ENCODE peak calls at places on chromosomes 2 and 18, in ten cellular contexts. H is fibroblast of the aortic adventitia, W is HT1080, B is GM12891, P is fibroblast of lung, G is dorsolateral prefrontal cortex, I is foreskin fibroblast, U is nucleus accumbens, E is midbrain, R is NCI-H510A treated with DMSO at 0.1 percent for 48 hours. V is an unnamed sample.
A peak's percentile ranks its signal among the peaks of the same experiment; 100 is the strongest.

GRCh38 chr2:143383016-143383415 is 253.8 kb downstream of the ARHGAP15 start:
- DNase-seq in H (no peak), W (no peak), B (no peak), P (no peak), G (no peak), I (no peak), U (no peak), E (no peak), R (no peak), V (no peak)

GRCh38 chr2:160741271-160741670 is 247.7 kb upstream of the RBMS1 start:
- DNase-seq in H (no peak), W (no peak), B (no peak), P (no peak), G (no peak), I (peak; percentile 56), U (no peak), E (no peak), R (no peak), V (no peak)

GRCh38 chr18:46449033-46449432 is 208.0 kb downstream of the LOXHD1 start:
- DNase-seq in H (no peak), W (no peak), B (no peak), P (peak; percentile 17), G (no peak), I (peak; percentile 3), U (no peak), E (no peak), R (no peak), V (no peak)

GRCh38 chr2:109623297-109623696 is 9.1 kb downstream of the SOWAHC start:
- DNase-seq in H (no peak), W (no peak), B (no peak), P (no peak), G (no peak), I (no peak), U (no peak), E (no peak), R (no peak), V (no peak)

GRCh38 chr2:81260320-81260719 is 955.8 kb upstream of the LRRTM1 start:
- DNase-seq in H (no peak), W (peak; percentile 2), B (no peak), P (peak; percentile 1), G (no peak), I (no peak), U (no peak), E (no peak), R (no peak), V (no peak)

GRCh38 chr18:49020621-49021021 is 69.9 kb upstream of the SMAD7 start:
- DNase-seq in H (no peak), W (no peak), B (no peak), P (peak; percentile 32), G (no peak), I (no peak), U (no peak), E (no peak), R (no peak), V (no peak)

GRCh38 chr2:784753-785152 is 107.5 kb upstream of the TMEM18 start:
- DNase-seq in H (no peak), W (no peak), B (no peak), P (no peak), G (no peak), I (no peak), U (no peak), E (no peak), R (no peak), V (no peak)

GRCh38 chr2:118431997-118432396 is 343.7 kb downstream of the INSIG2 start:
- DNase-seq in H (peak; percentile 32), W (no peak), B (no peak), P (no peak), G (no peak), I (peak; percentile 70), U (no peak), E (no peak), R (no peak), V (no peak)

GRCh38 chr18:65924878-65925277 is 174.1 kb downstream of the CDH7 start:
- DNase-seq in H (no peak), W (no peak), B (no peak), P (no peak), G (no peak), I (no peak), U (no peak), E (no peak), R (peak; percentile 59), V (no peak)

GRCh38 chr2:88811681-88812080 is 120.2 kb downstream of the RPIA start:
- DNase-seq in H (no peak), W (no peak), B (no peak), P (no peak), G (no peak), I (no peak), U (no peak), E (no peak), R (no peak), V (no peak)

GRCh38 chr2:220787251-220787650 is 784.9 kb downstream of the EPHA4 start:
- DNase-seq in H (no peak), W (no peak), B (no peak), P (peak; percentile 61), G (no peak), I (peak; percentile 41), U (no peak), E (no peak), R (no peak), V (no peak)

GRCh38 chr18:59180150-59180845 is 39.7 kb upstream of the GRP start:
- DNase-seq in H (peak; percentile 83), W (peak; percentile 46), B (no peak), P (peak; percentile 61), G (no peak), I (peak; percentile 86), U (no peak), E (no peak), R (no peak), V (no peak)

GRCh38 chr2:135174049-135174801 is 122.1 kb downstream of the RAB3GAP1 start:
- DNase-seq in H (no peak), W (no peak), B (no peak), P (no peak), G (no peak), I (no peak), U (no peak), E (no peak), R (no peak), V (no peak)

GRCh38 chr2:227378371-227378782 is 729 bp downstream of the TM4SF20 start:
- DNase-seq in H (no peak), W (no peak), B (no peak), P (no peak), G (no peak), I (peak; percentile 50), U (no peak), E (no peak), R (no peak), V (no peak)

GRCh38 chr18:14936313-14936712 is 188.3 kb downstream of the ANKRD30B start:
- DNase-seq in H (no peak), W (no peak), B (no peak), P (no peak), G (no peak), I (no peak), U (no peak), E (no peak), R (no peak), V (no peak)

GRCh38 chr2:42332575-42332974 is 28.4 kb downstream of the COX7A2L start:
- DNase-seq in H (no peak), W (no peak), B (no peak), P (no peak), G (no peak), I (no peak), U (no peak), E (no peak), R (no peak), V (no peak)

GRCh38 chr2:47225061-47225783 is 70.1 kb upstream of the STPG4 start:
- DNase-seq in H (peak; percentile 73), W (peak; percentile 85), B (no peak), P (peak; percentile 90), G (no peak), I (peak; percentile 90), U (no peak), E (no peak), R (peak; percentile 93), V (no peak)

GRCh38 chr2:113164930-113165585 is 8.7 kb upstream of the PSD4 start:
- DNase-seq in H (no peak), W (no peak), B (no peak), P (no peak), G (peak; percentile 3), I (no peak), U (no peak), E (no peak), R (no peak), V (no peak)

GRCh38 chr2:98039085-98039756 is 43.5 kb upstream of the TMEM131 start:
- DNase-seq in H (no peak), W (no peak), B (no peak), P (no peak), G (no peak), I (no peak), U (no peak), E (no peak), R (no peak), V (no peak)